ENCODE peak calls at places on chromosomes 6 and 20, in five cellular contexts. A, H, R, B and P are unnamed samples.

GRCh38 chr6:119858901-119859300 is 509.3 kb upstream of the MAN1A1 start:
- DNase-seq in A (no peak), H (no peak), R (no peak), B (no peak), P (no peak)

GRCh38 chr6:18565231-18565630 is 178.1 kb downstream of the RNF144B start:
- DNase-seq in A (no peak), H (no peak), R (no peak), B (no peak), P (no peak)

GRCh38 chr6:161660666-161661571 is 387.1 kb upstream of the AGPAT4 start:
- DNase-seq in A (no peak), H (no peak), R (no peak), B (no peak), P (no peak)

GRCh38 chr6:25750911-25751310 is 3.6 kb upstream of the SLC17A4 start:
- DNase-seq in A (no peak), H (no peak), R (no peak), B (no peak), P (no peak)

GRCh38 chr6:44024597-44025219 is 102.5 kb downstream of the MRPL14 start:
- DNase-seq in A (no peak), H (no peak), R (no peak), B (no peak), P (no peak)

GRCh38 chr6:34589140-34589539 is 33.0 kb upstream of the SPDEF start:
- DNase-seq in A (no peak), H (no peak), R (peak), B (no peak), P (no peak)

GRCh38 chr6:95848717-95849116 is 167.1 kb upstream of the FUT9 start:
- DNase-seq in A (no peak), H (no peak), R (no peak), B (no peak), P (no peak)

GRCh38 chr6:119348308-119349040 is 1.1 kb downstream of the MAN1A1 start:
- DNase-seq in A (peak), H (no peak), R (peak), B (peak), P (no peak)

GRCh38 chr20:53660947-53661381 is 67.3 kb upstream of the ZNF217 start:
- DNase-seq in A (no peak), H (no peak), R (no peak), B (no peak), P (no peak)

GRCh38 chr6:104613416-104614001 is 246.2 kb downstream of the HACE1 start:
- DNase-seq in A (no peak), H (no peak), R (no peak), B (no peak), P (no peak)

GRCh38 chr20:32325706-32326506 is 32.2 kb upstream of the ASXL1 start:
- DNase-seq in A (no peak), H (peak), R (no peak), B (no peak), P (no peak)

GRCh38 chr6:42745083-42745637 is 743 bp downstream of the TBCC start:
- DNase-seq in A (peak), H (no peak), R (peak), B (no peak), P (no peak)

GRCh38 chr6:116111552-116112528 is 11.2 kb downstream of the NT5DC1 start:
- DNase-seq in A (no peak), H (peak), R (no peak), B (peak), P (no peak)

GRCh38 chr20:60262967-60263603 is 304.9 kb downstream of the CDH26 start:
- DNase-seq in A (no peak), H (no peak), R (no peak), B (peak), P (no peak)

GRCh38 chr6:66662196-66662595 is 955.2 kb upstream of the EYS start:
- DNase-seq in A (no peak), H (no peak), R (no peak), B (no peak), P (no peak)

GRCh38 chr20:48157970-48158369 is 372.7 kb upstream of the SULF2 start:
- DNase-seq in A (no peak), H (no peak), R (peak), B (no peak), P (no peak)

GRCh38 chr6:19731286-19731685 is 105.9 kb upstream of the ID4 start:
- DNase-seq in A (no peak), H (peak), R (no peak), B (no peak), P (no peak)

GRCh38 chr20:49568491-49569151 is 684 bp upstream of the PTGIS start:
- DNase-seq in A (no peak), H (no peak), R (peak), B (peak), P (no peak)

GRCh38 chr20:25211273-25211672 is 15.8 kb downstream of the ENTPD6 start:
- DNase-seq in A (no peak), H (no peak), R (no peak), B (no peak), P (no peak)

GRCh38 chr6:53103993-53104675 is 38.9 kb downstream of the FBXO9 start:
- DNase-seq in A (no peak), H (no peak), R (no peak), B (no peak), P (no peak)

GRCh38 chr6:158646023-158646888 is 1.7 kb upstream of the DYNLT1 start:
- DNase-seq in A (peak), H (no peak), R (peak), B (no peak), P (no peak)

GRCh38 chr6:26328265-26328844 is 36.6 kb upstream of the BTN3A2 start:
- DNase-seq in A (no peak), H (no peak), R (no peak), B (no peak), P (no peak)

GRCh38 chr20:61482425-61482887 is 230.4 kb downstream of the CDH4 start:
- DNase-seq in A (no peak), H (no peak), R (no peak), B (no peak), P (no peak)

GRCh38 chr6:79946242-79946641 is 1.1 kb downstream of the ELOVL4 start:
- DNase-seq in A (no peak), H (no peak), R (no peak), B (peak), P (no peak)

GRCh38 chr6:111418971-111419693 is 63.9 kb downstream of the REV3L start:
- DNase-seq in A (no peak), H (no peak), R (no peak), B (no peak), P (no peak)

GRCh38 chr6:147347882-147348214 is 143.6 kb downstream of the STXBP5 start:
- DNase-seq in A (no peak), H (no peak), R (no peak), B (no peak), P (no peak)

GRCh38 chr6:36838896-36839818 is at the start of gene CPNE5:
- DNase-seq in A (no peak), H (no peak), R (peak), B (peak), P (peak)

GRCh38 chr20:39036851-39037250 is 74.7 kb downstream of the DHX35 start:
- DNase-seq in A (no peak), H (no peak), R (no peak), B (no peak), P (no peak)

GRCh38 chr6:101195581-101195980 is 197.9 kb upstream of the GRIK2 start:
- DNase-seq in A (no peak), H (no peak), R (no peak), B (no peak), P (no peak)

GRCh38 chr6:105372862-105373182 is 30.1 kb downstream of the PREP start:
- DNase-seq in A (no peak), H (no peak), R (no peak), B (no peak), P (no peak)

GRCh38 chr6:125191916-125192609 is 38.5 kb downstream of the TPD52L1 start:
- DNase-seq in A (peak), H (peak), R (peak), B (peak), P (peak)

GRCh38 chr6:38974389-38975133 is 74.0 kb upstream of the GLP1R start:
- DNase-seq in A (no peak), H (no peak), R (no peak), B (no peak), P (no peak)

GRCh38 chr20:40110241-40110910 is 578.7 kb downstream of the MAFB start:
- DNase-seq in A (no peak), H (no peak), R (no peak), B (no peak), P (no peak)

GRCh38 chr6:140202964-140203363 is 828.5 kb upstream of the CITED2 start:
- DNase-seq in A (no peak), H (no peak), R (no peak), B (no peak), P (no peak)

GRCh38 chr6:55941713-55942112 is 66.3 kb upstream of the BMP5 start:
- DNase-seq in A (no peak), H (no peak), R (no peak), B (no peak), P (no peak)

GRCh38 chr6:37589198-37589597 is 89.5 kb upstream of the CCDC167 start:
- DNase-seq in A (no peak), H (no peak), R (no peak), B (no peak), P (no peak)

DNA sequence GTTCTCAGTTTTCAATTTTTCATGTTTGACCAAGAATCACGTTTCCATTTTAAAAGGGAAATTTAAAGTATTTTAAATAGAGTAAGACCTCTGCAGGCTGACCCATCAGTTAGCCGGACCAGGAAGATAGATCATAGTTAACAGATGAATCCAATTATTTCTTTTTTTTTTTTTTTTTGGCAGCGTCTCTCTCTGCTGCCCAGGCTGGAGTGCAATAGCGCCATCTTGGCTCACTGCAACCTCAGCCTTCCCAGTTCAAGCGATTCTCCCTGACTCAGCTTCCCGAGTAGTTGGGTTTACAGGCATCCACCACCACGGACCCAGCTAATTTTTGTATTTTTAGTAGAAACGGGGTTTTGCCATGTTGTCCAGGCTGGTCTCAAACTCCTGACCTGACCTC is 256.7 kb upstream of the CNR1 start:
- DNase-seq in A (no peak), H (no peak), R (no peak), B (no peak), P (no peak)
- TF ChIP-seq CTCF in A (no peak), H (no peak), R (no peak), B (no peak), P (no peak)

GRCh38 chr6:12640438-12640837 is 76.1 kb upstream of the PHACTR1 start:
- DNase-seq in A (no peak), H (no peak), R (no peak), B (no peak), P (no peak)

GRCh38 chr6:12635375-12635774 is 81.2 kb upstream of the PHACTR1 start:
- DNase-seq in A (no peak), H (no peak), R (no peak), B (no peak), P (no peak)

GRCh38 chr6:12635813-12636212 is 80.8 kb upstream of the PHACTR1 start:
- DNase-seq in A (no peak), H (no peak), R (no peak), B (no peak), P (no peak)

GRCh38 chr6:12637960-12638641 is 78.5 kb upstream of the PHACTR1 start:
- DNase-seq in A (no peak), H (peak), R (no peak), B (peak), P (no peak)

GRCh38 chr6:12636336-12636735 is 80.2 kb upstream of the PHACTR1 start:
- DNase-seq in A (no peak), H (no peak), R (no peak), B (no peak), P (no peak)
- TF ChIP-seq CTCF in A (no peak), H (no peak), R (no peak), B (peak), P (no peak)

DNA sequence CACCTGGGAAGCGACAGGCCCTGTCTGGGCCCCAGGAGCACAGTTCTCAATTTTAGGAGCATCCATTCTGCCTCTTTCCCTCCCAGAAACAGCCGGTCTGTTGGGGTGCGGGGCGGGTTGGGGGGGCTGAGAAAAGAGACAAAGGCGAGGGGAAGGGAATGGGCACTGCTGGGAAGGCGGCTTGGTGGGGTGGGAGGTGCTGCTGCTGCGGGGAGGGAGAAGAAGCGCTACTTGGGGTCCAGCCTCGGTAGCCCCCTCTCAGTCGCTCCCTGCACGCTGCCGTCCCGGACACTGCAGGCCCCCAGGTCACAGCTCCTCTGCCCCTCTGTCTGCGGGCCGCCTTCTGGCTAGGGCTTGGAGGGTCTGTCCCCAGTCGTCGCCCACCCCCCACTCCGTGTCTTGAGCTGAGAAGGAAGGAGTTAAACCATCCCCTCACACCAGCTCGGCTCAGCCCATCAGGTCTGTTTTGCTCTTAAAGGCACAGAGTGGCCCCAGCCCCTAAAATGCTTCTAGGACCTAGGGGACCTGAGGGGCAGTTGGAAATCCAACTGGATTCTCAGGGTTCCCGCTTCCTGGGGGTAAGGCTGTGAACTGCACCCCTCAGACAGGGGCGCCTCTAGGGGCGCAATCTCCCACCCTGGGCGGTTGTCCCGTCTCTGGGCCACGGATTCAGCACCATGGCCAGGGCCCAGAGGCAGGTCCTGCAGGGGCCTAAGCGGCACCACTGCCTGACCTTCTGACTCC is 740 bp downstream of the GDAP1L1 start:
- DNase-seq in A (no peak), H (no peak), R (peak), B (peak), P (no peak)
- TF ChIP-seq CTCF in A (no peak), H (no peak), R (no peak), B (peak), P (no peak)

DNA sequence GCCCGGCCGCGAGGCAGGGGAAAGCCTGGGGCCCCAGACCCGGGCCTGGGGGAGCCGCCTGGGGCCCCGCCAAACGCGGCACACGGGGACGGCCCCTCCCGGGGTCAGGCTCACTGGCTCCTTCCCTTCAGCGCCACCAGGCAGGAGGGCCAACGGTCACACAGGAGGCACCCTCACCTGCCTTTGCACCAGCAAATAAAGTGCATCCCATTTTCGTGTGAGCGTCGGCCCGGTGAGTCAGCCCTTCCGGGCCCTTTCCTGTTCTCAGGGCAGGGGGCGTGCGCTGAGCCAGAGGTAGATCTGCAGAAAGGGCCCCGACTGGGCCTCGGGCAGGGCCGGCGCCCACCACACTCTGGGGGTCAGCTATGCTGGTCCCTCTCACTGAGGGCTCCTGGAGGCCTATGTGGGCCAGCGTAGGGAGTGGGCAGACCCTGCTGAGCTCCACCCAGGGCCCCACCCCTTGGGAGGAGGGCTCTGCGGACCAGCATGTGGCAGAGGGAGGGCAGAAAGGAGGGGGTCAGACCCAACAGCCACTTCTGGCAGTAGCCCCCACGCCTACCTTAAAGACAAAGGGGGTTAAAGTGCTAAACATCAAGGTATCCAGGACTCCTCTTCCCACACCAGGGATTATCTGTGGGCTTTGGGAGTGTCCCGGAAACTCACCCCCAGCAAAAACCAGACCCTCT is 931 bp upstream of the UCKL1 start:
- DNase-seq in A (peak), H (peak), R (peak), B (peak), P (peak)
- TF ChIP-seq CTCF in A (no peak), H (no peak), R (no peak), B (no peak), P (no peak)

GRCh38 chr20:23320317-23320716 is 30.3 kb upstream of the NXT1 start:
- DNase-seq in A (no peak), H (peak), R (no peak), B (no peak), P (no peak)
- TF ChIP-seq CTCF in A (no peak), H (no peak), R (no peak), B (no peak), P (no peak)

GRCh38 chr6:117483645-117484016 is 1.2 kb downstream of the DCBLD1 start:
- DNase-seq in A (no peak), H (no peak), R (no peak), B (no peak), P (no peak)
- TF ChIP-seq CTCF in A (no peak), H (no peak), R (no peak), B (no peak), P (no peak)